ENCODE peak calls at places on chromosomes 4 and X, in seven cellular contexts. Y is A549; U is activated CD4-positive, alpha-beta T cell treated with anti-CD3 and anti-CD28 coated beads, Interleukin-2, amount 50 U/mL, for 1 hour; O is naive B cell; I is T follicular helper cell; V is transverse colon; X is CD8-positive, alpha-beta memory T cell. B is an unnamed sample.

GRCh38 chr4:155952546-155952945 is 1.1 kb downstream of the CTSO start:
- DNase-seq in Y (no peak), U (no peak), O (no peak), I (no peak), V (no peak), X (no peak), B (no peak)

GRCh38 chr4:80097395-80098177 is 24.6 kb upstream of the ANTXR2 start:
- DNase-seq in Y (no peak), U (no peak), O (no peak), I (no peak), V (peak; percentile 12), X (no peak), B (no peak)

GRCh38 chr4:169314906-169315305 is 44.1 kb upstream of the SH3RF1 start:
- DNase-seq in Y (peak; percentile 70), U (no peak), O (no peak), I (no peak), V (peak; percentile 93), X (no peak), B (peak; percentile 80)

GRCh38 chrX:2371026-2371778 is 129.6 kb downstream of the DHRSX start:
- DNase-seq in Y (no peak), U (no peak), O (no peak), I (no peak), V (no peak), X (no peak), B (no peak)

GRCh38 chr4:85116008-85116407 is 149.5 kb upstream of the WDFY3 start:
- DNase-seq in Y (no peak), U (no peak), O (no peak), I (no peak), V (no peak), X (no peak), B (no peak)

GRCh38 chrX:71913156-71913950 is 2.7 kb downstream of the NHSL2 start:
- DNase-seq in Y (no peak), U (no peak), O (no peak), I (no peak), V (no peak), X (no peak), B (no peak)

GRCh38 chr4:45578874-45579273 is 545.0 kb downstream of the GABRG1 start:
- DNase-seq in Y (no peak), U (no peak), O (no peak), I (no peak), V (no peak), X (no peak), B (no peak)

GRCh38 chrX:103464071-103464773 is 55.1 kb downstream of the RAB40A start:
- DNase-seq in Y (peak; percentile 54), U (peak; percentile 25), O (no peak), I (no peak), V (peak; percentile 10), X (no peak), B (no peak)

GRCh38 chr4:150126201-150126879 is 48.1 kb downstream of the DCLK2 start:
- DNase-seq in Y (no peak), U (no peak), O (peak; percentile 40), I (no peak), V (no peak), X (no peak), B (no peak)

GRCh38 chrX:21509912-21510311 is 135.7 kb downstream of the CNKSR2 start:
- DNase-seq in Y (peak; percentile 16), U (no peak), O (no peak), I (no peak), V (no peak), X (no peak), B (no peak)

GRCh38 chr4:147714575-147715401 is 17.1 kb upstream of the ARHGAP10 start:
- DNase-seq in Y (no peak), U (no peak), O (no peak), I (no peak), V (peak; percentile 23), X (no peak), B (no peak)

GRCh38 chr4:180953572-180953971 is 1289.6 kb upstream of the TENM3 start:
- DNase-seq in Y (peak; percentile 14), U (no peak), O (no peak), I (no peak), V (no peak), X (no peak), B (no peak)

GRCh38 chrX:41718481-41719245 is 5.3 kb upstream of the GPR82 start:
- DNase-seq in Y (no peak), U (no peak), O (no peak), I (no peak), V (no peak), X (no peak), B (no peak)

GRCh38 chr4:24130637-24131036 is 240.8 kb upstream of the PPARGC1A start:
- DNase-seq in Y (no peak), U (no peak), O (no peak), I (no peak), V (no peak), X (no peak), B (no peak)

GRCh38 chrX:131821945-131822622 is 201.0 kb upstream of the STK26 start:
- DNase-seq in Y (peak; percentile 18), U (no peak), O (peak; percentile 83), I (peak; percentile 78), V (peak; percentile 84), X (no peak), B (no peak)

GRCh38 chr4:93748380-93748779 is 80.2 kb upstream of the ATOH1 start:
- DNase-seq in Y (no peak), U (no peak), O (no peak), I (no peak), V (no peak), X (no peak), B (no peak)

GRCh38 chr4:58064618-58065017 is 954.4 kb upstream of the IGFBP7 start:
- DNase-seq in Y (no peak), U (no peak), O (no peak), I (no peak), V (no peak), X (no peak), B (no peak)

GRCh38 chr4:3760833-3761232 is 5.4 kb upstream of the ADRA2C start:
- DNase-seq in Y (no peak), U (no peak), O (no peak), I (no peak), V (no peak), X (no peak), B (no peak)

GRCh38 chrX:132908891-132909290 is 49.5 kb downstream of the HS6ST2 start:
- DNase-seq in Y (no peak), U (no peak), O (no peak), I (no peak), V (no peak), X (no peak), B (no peak)

GRCh38 chr4:168654206-168655174 is 157.6 kb downstream of the PALLD start:
- DNase-seq in Y (no peak), U (no peak), O (no peak), I (no peak), V (peak; percentile 80), X (no peak), B (no peak)

GRCh38 chr4:177444911-177445736 is 2.9 kb upstream of the AGA start:
- DNase-seq in Y (no peak), U (no peak), O (no peak), I (no peak), V (no peak), X (no peak), B (no peak)

GRCh38 chrX:132766452-132766851 is 192.0 kb downstream of the HS6ST2 start:
- DNase-seq in Y (no peak), U (no peak), O (no peak), I (no peak), V (no peak), X (no peak), B (no peak)

GRCh38 chr4:93066746-93067145 is 761.8 kb upstream of the ATOH1 start:
- DNase-seq in Y (no peak), U (no peak), O (no peak), I (no peak), V (no peak), X (no peak), B (no peak)

GRCh38 chr4:688695-689497 is at the start of gene SLC49A3:
- DNase-seq in Y (no peak), U (no peak), O (no peak), I (no peak), V (peak; percentile 43), X (no peak), B (no peak)

GRCh38 chr4:4455199-4455865 is 68.4 kb downstream of the NSG1 start:
- DNase-seq in Y (no peak), U (no peak), O (no peak), I (no peak), V (peak; percentile 17), X (no peak), B (no peak)

GRCh38 chrX:40072246-40072645 is 25.5 kb downstream of the BCOR start:
- DNase-seq in Y (no peak), U (no peak), O (no peak), I (no peak), V (no peak), X (no peak), B (no peak)

GRCh38 chrX:38768079-38768478 is 33.2 kb upstream of the MID1IP1 start:
- DNase-seq in Y (peak; percentile 11), U (no peak), O (no peak), I (no peak), V (no peak), X (no peak), B (no peak)

GRCh38 chrX:148567229-148567628 is 66.8 kb downstream of the AFF2 start:
- DNase-seq in Y (no peak), U (no peak), O (no peak), I (no peak), V (no peak), X (no peak), B (no peak)

GRCh38 chr4:155667538-155668511 is 1.2 kb downstream of the GUCY1A1 start:
- DNase-seq in Y (peak; percentile 1), U (no peak), O (peak; percentile 35), I (no peak), V (peak; percentile 35), X (no peak), B (no peak)

GRCh38 chrX:148501121-148502066 is 977 bp downstream of the AFF2 start:
- DNase-seq in Y (no peak), U (peak; percentile 2), O (peak; percentile 14), I (no peak), V (no peak), X (peak; percentile 1), B (no peak)

GRCh38 chr4:138249132-138249531 is 7.0 kb upstream of the SLC7A11 start:
- DNase-seq in Y (no peak), U (no peak), O (no peak), I (no peak), V (no peak), X (no peak), B (no peak)

GRCh38 chr4:73732759-73733431 is 7.5 kb upstream of the CXCL8 start:
- DNase-seq in Y (no peak), U (no peak), O (no peak), I (no peak), V (no peak), X (no peak), B (no peak)

GRCh38 chr4:108270466-108271450 is 102.0 kb upstream of the LEF1 start:
- DNase-seq in Y (no peak), U (no peak), O (no peak), I (no peak), V (no peak), X (no peak), B (no peak)

GRCh38 chr4:142120921-142121320 is 484.5 kb downstream of the IL15 start:
- DNase-seq in Y (no peak), U (no peak), O (no peak), I (no peak), V (no peak), X (no peak), B (no peak)

GRCh38 chrX:47232803-47233332 is at the start of gene USP11:
- DNase-seq in Y (peak; percentile 63), U (peak; percentile 35), O (peak; percentile 64), I (peak; percentile 12), V (peak; percentile 50), X (peak; percentile 52), B (no peak)

GRCh38 chr4:6395466-6396228 is 76.8 kb downstream of the PPP2R2C start:
- DNase-seq in Y (no peak), U (no peak), O (no peak), I (no peak), V (no peak), X (no peak), B (no peak)

GRCh38 chr4:2797545-2798305 is 4.8 kb downstream of the SH3BP2 start:
- DNase-seq in Y (no peak), U (peak; percentile 61), O (no peak), I (peak; percentile 42), V (no peak), X (peak; percentile 27), B (peak; percentile 55)

GRCh38 chr4:123168812-123169211 is 227.8 kb upstream of the SPRY1 start:
- DNase-seq in Y (no peak), U (no peak), O (no peak), I (no peak), V (no peak), X (no peak), B (no peak)